ENCODE peak calls at places on chromosomes 3 and 15, in six cellular contexts. F, A, O, I, R and P are unnamed samples. For H3K36me3, the result is how much of the 10 kb centered on the place peaks cover.

GRCh38 chr15:40312370-40313158 is 4.8 kb upstream of the PLCB2 start:
- DNase-seq in F (no peak), A (no peak), O (no peak), I (no peak), R (no peak), P (no peak)

GRCh38 chr3:11213810-11214450 is 58.3 kb upstream of the ATG7 start:
- DNase-seq in F (no peak), A (no peak), O (no peak), I (no peak), R (no peak), P (no peak)

GRCh38 chr15:72786946-72787345 is 3.4 kb upstream of the ADPGK start:
- DNase-seq in F (no peak), A (no peak), O (no peak), I (no peak), R (no peak), P (no peak)

GRCh38 chr3:155391583-155391982 is 98.1 kb upstream of the STRIT1 start:
- DNase-seq in F (no peak), A (no peak), O (no peak), I (peak), R (no peak), P (no peak)

GRCh38 chr15:52112203-52112750 is 298 bp downstream of the BCL2L10 start:
- DNase-seq in F (peak), A (no peak), O (no peak), I (no peak), R (no peak), P (peak)

GRCh38 chr3:67941433-67942030 is 287.1 kb upstream of the SUCLG2 start:
- DNase-seq in F (no peak), A (no peak), O (no peak), I (no peak), R (no peak), P (no peak)

GRCh38 chr15:97858278-97858677 is 102.2 kb upstream of the ARRDC4 start:
- DNase-seq in F (no peak), A (no peak), O (no peak), I (no peak), R (no peak), P (no peak)

GRCh38 chr3:129525341-129525968 is 3.0 kb upstream of the RHO start:
- DNase-seq in F (no peak), A (no peak), O (no peak), I (peak), R (no peak), P (no peak)

GRCh38 chr15:82680200-82681102 is 29.2 kb downstream of the AP3B2 start:
- DNase-seq in F (peak), A (no peak), O (peak), I (no peak), R (peak), P (peak)

GRCh38 chr15:101346928-101347327 is 51.9 kb upstream of the SNRPA1 start:
- DNase-seq in F (no peak), A (no peak), O (no peak), I (no peak), R (no peak), P (no peak)

GRCh38 chr15:91307561-91307960 is 207.5 kb downstream of the SV2B start:
- DNase-seq in F (no peak), A (no peak), O (no peak), I (no peak), R (no peak), P (no peak)

GRCh38 chr3:98099848-98100247 is 12.9 kb downstream of the OR5AC2 start:
- DNase-seq in F (no peak), A (no peak), O (no peak), I (no peak), R (no peak), P (no peak)

GRCh38 chr3:50539356-50539838 is 28.1 kb downstream of the C3orf18 start:
- DNase-seq in F (no peak), A (no peak), O (no peak), I (no peak), R (no peak), P (no peak)

GRCh38 chr3:13688824-13689223 is 139.9 kb downstream of the FBLN2 start:
- DNase-seq in F (no peak), A (no peak), O (no peak), I (no peak), R (no peak), P (no peak)

GRCh38 chr3:72279631-72280041 is 494.7 kb upstream of the PROK2 start:
- DNase-seq in F (no peak), A (no peak), O (no peak), I (no peak), R (no peak), P (no peak)

GRCh38 chr3:53185761-53186465 is 24.9 kb downstream of the PRKCD start:
- DNase-seq in F (no peak), A (no peak), O (peak), I (no peak), R (no peak), P (no peak)

GRCh38 chr15:81491414-81492101 is 117.5 kb upstream of the TMC3 start:
- DNase-seq in F (no peak), A (no peak), O (no peak), I (peak), R (no peak), P (no peak)

GRCh38 chr3:60703008-60703407 is 548.2 kb downstream of the FHIT start:
- DNase-seq in F (no peak), A (no peak), O (no peak), I (no peak), R (no peak), P (no peak)

GRCh38 chr3:186772886-186773417 is 10.4 kb upstream of the EIF4A2 start:
- DNase-seq in F (peak), A (no peak), O (peak), I (peak), R (peak), P (peak)

GRCh38 chr3:30749230-30749629 is 142.8 kb downstream of the TGFBR2 start:
- DNase-seq in F (no peak), A (no peak), O (no peak), I (peak), R (no peak), P (no peak)

GRCh38 chr3:13581485-13582365 is 32.8 kb downstream of the FBLN2 start:
- DNase-seq in F (no peak), A (no peak), O (peak), I (peak), R (peak), P (no peak)

GRCh38 chr3:149555941-149556340 is 81.4 kb downstream of the TM4SF4 start:
- DNase-seq in F (no peak), A (no peak), O (peak), I (peak), R (no peak), P (no peak)

GRCh38 chr3:195751584-195751983 is 30.8 kb downstream of the MUC20 start:
- DNase-seq in F (no peak), A (no peak), O (peak), I (no peak), R (no peak), P (no peak)

GRCh38 chr15:71080705-71081104 is 34.6 kb upstream of the THSD4 start:
- DNase-seq in F (no peak), A (no peak), O (no peak), I (peak), R (no peak), P (no peak)

GRCh38 chr3:147924755-147925154 is 515.6 kb downstream of the ZIC1 start:
- DNase-seq in F (no peak), A (no peak), O (no peak), I (peak), R (no peak), P (no peak)

GRCh38 chr3:66989860-66990696 is 8.0 kb upstream of the KBTBD8 start:
- DNase-seq in F (no peak), A (no peak), O (no peak), I (no peak), R (no peak), P (no peak)

GRCh38 chr15:27827336-27827735 is 271.8 kb downstream of the OCA2 start:
- DNase-seq in F (no peak), A (no peak), O (no peak), I (peak), R (no peak), P (no peak)

GRCh38 chr3:101836907-101837598 is 12.3 kb upstream of the NFKBIZ start:
- DNase-seq in F (no peak), A (no peak), O (no peak), I (peak), R (no peak), P (no peak)

GRCh38 chr3:28151608-28152228 is 89.7 kb upstream of the CMC1 start:
- DNase-seq in F (no peak), A (no peak), O (no peak), I (no peak), R (no peak), P (no peak)

GRCh38 chr15:92902020-92902419 is 1.9 kb downstream of the CHD2 start:
- DNase-seq in F (no peak), A (no peak), O (no peak), I (no peak), R (no peak), P (no peak)

GRCh38 chr15:100879461-100880138 is at the start of gene ALDH1A3:
- DNase-seq in F (no peak), A (no peak), O (peak), I (peak), R (no peak), P (peak)

GRCh38 chr15:41585140-41586047 is 26.4 kb downstream of the TYRO3 start:
- DNase-seq in F (peak), A (no peak), O (peak), I (peak), R (no peak), P (peak)

GRCh38 chr3:158395421-158395820 is 175.6 kb upstream of the MLF1 start:
- DNase-seq in F (no peak), A (no peak), O (no peak), I (peak), R (no peak), P (no peak)

GRCh38 chr3:10568549-10568948 is 63.2 kb upstream of the ATP2B2 start:
- DNase-seq in F (no peak), A (no peak), O (no peak), I (no peak), R (no peak), P (no peak)

GRCh38 chr3:138829097-138829496 is 5.6 kb downstream of the PIK3CB start:
- DNase-seq in F (no peak), A (no peak), O (no peak), I (no peak), R (no peak), P (no peak)
- H3K36me3 ChIP-seq in F (under half), A (under half), O (under half), I (under half), R (under half), P (under half)

GRCh38 chr3:33144433-33144832 is 30.6 kb downstream of the CRTAP start:
- DNase-seq in F (peak), A (no peak), O (no peak), I (no peak), R (no peak), P (peak)
- TF ChIP-seq CTCF in F (peak), A (no peak), O (no peak), I (peak), R (peak), P (no peak)

GRCh38 chr3:34056181-34056910 is 257.9 kb downstream of the PDCD6IP start:
- DNase-seq in F (no peak), A (no peak), O (no peak), I (no peak), R (no peak), P (no peak)
- H3K36me3 ChIP-seq in F (under half), A (under half), O (under half), I (under half), R (under half), P (under half)

GRCh38 chr3:196988241-196989029 is 19.8 kb upstream of the PIGZ start:
- DNase-seq in F (no peak), A (no peak), O (peak), I (no peak), R (peak), P (no peak)
- TF ChIP-seq CTCF in F (no peak), A (no peak), O (no peak), I (no peak), R (no peak), P (no peak)